ENCODE peak calls at places on chromosomes 1 and 21, in ten cellular contexts. Z is KG1; E is kidney tubule cell; F is fibroblast of mammary gland; H is LoVo; N is stimulated activated CD4-positive, alpha-beta T cell treated with anti-CD3 and anti-CD28 coated beads, TNF-alpha, amount 100 ng/mL, for 24 hours; D is EL; U is NCI-H446 treated with DMSO at 0.1 percent for 48 hours; T is PC-3; C is RCC 7860. X is an unnamed sample.

GRCh38 chr1:70034403-70034802 is 171.0 kb downstream of the LRRC40 start:
- DNase-seq in Z (no peak), E (peak; percentile 47), F (peak; percentile 80), H (peak; percentile 6), N (no peak), D (peak; percentile 71), U (peak; percentile 44), T (peak; percentile 84), C (peak; percentile 34), X (peak; percentile 92)

GRCh38 chr1:203268901-203269653 is 36.2 kb upstream of the BTG2 start:
- DNase-seq in Z (peak; percentile 41), E (peak; percentile 85), F (peak; percentile 75), H (peak; percentile 59), N (no peak), D (peak; percentile 68), U (peak; percentile 69), T (peak; percentile 86), C (peak; percentile 62), X (peak; percentile 88)

GRCh38 chr1:92399076-92399475 is 87.6 kb downstream of the GFI1 start:
- DNase-seq in Z (no peak), E (no peak), F (peak; percentile 6), H (no peak), N (no peak), D (no peak), U (no peak), T (no peak), C (no peak), X (peak; percentile 41)

GRCh38 chr1:41936107-41936506 is 17.4 kb upstream of the HIVEP3 start:
- DNase-seq in Z (no peak), E (peak; percentile 84), F (peak; percentile 74), H (no peak), N (no peak), D (peak; percentile 52), U (no peak), T (peak; percentile 92), C (peak; percentile 44), X (peak; percentile 38)

GRCh38 chr1:245091818-245092637 is 62.8 kb upstream of the KIF26B start:
- DNase-seq in Z (no peak), E (peak; percentile 97), F (peak; percentile 98), H (peak; percentile 30), N (no peak), D (peak; percentile 99), U (no peak), T (peak; percentile 97), C (peak; percentile 96), X (peak; percentile 99)

GRCh38 chr1:155177192-155177917 is 3.7 kb downstream of the TRIM46 start:
- DNase-seq in Z (no peak), E (no peak), F (no peak), H (no peak), N (no peak), D (no peak), U (no peak), T (peak; percentile 66), C (no peak), X (no peak)

GRCh38 chr1:159208460-159208825 is 3.8 kb downstream of the ACKR1 start:
- DNase-seq in Z (no peak), E (no peak), F (no peak), H (no peak), N (no peak), D (no peak), U (no peak), T (no peak), C (no peak), X (no peak)

GRCh38 chr1:53575141-53575947 is 116.1 kb downstream of the DMRTB1 start:
- DNase-seq in Z (no peak), E (no peak), F (no peak), H (no peak), N (no peak), D (no peak), U (no peak), T (no peak), C (no peak), X (no peak)

GRCh38 chr21:21547368-21547953 is 549.3 kb downstream of the NCAM2 start:
- DNase-seq in Z (no peak), E (no peak), F (no peak), H (no peak), N (no peak), D (peak; percentile 13), U (no peak), T (no peak), C (no peak), X (peak; percentile 75)

GRCh38 chr1:170150921-170151320 is 5.2 kb downstream of the NTMT2 start:
- DNase-seq in Z (no peak), E (no peak), F (no peak), H (no peak), N (no peak), D (no peak), U (no peak), T (no peak), C (no peak), X (no peak)

GRCh38 chr1:12464627-12465056 is 153.4 kb downstream of the DHRS3 start:
- DNase-seq in Z (no peak), E (no peak), F (peak; percentile 94), H (no peak), N (no peak), D (peak; percentile 50), U (no peak), T (peak; percentile 95), C (no peak), X (peak; percentile 98)

GRCh38 chr1:155499953-155500621 is 62.5 kb downstream of the ASH1L start:
- DNase-seq in Z (no peak), E (no peak), F (no peak), H (peak; percentile 43), N (no peak), D (peak; percentile 12), U (peak; percentile 67), T (no peak), C (no peak), X (peak; percentile 33)

GRCh38 chr1:233700338-233700737 is 86.4 kb downstream of the KCNK1 start:
- DNase-seq in Z (no peak), E (no peak), F (no peak), H (no peak), N (no peak), D (no peak), U (peak; percentile 93), T (no peak), C (no peak), X (no peak)

GRCh38 chr1:36133484-36133883 is 8.5 kb upstream of the COL8A2 start:
- DNase-seq in Z (no peak), E (peak; percentile 95), F (peak; percentile 96), H (peak; percentile 81), N (no peak), D (peak; percentile 97), U (peak; percentile 81), T (peak; percentile 95), C (peak; percentile 92), X (peak; percentile 67)

GRCh38 chr1:1461721-1462317 is 9.7 kb upstream of the ATAD3B start:
- DNase-seq in Z (no peak), E (peak; percentile 13), F (no peak), H (no peak), N (no peak), D (no peak), U (no peak), T (peak; percentile 37), C (no peak), X (no peak)

GRCh38 chr1:177181631-177182291 is 11.0 kb downstream of the BRINP2 start:
- DNase-seq in Z (peak; percentile 3), E (peak; percentile 59), F (peak; percentile 47), H (peak; percentile 52), N (no peak), D (peak; percentile 51), U (no peak), T (peak; percentile 78), C (peak; percentile 4), X (peak; percentile 50)

GRCh38 chr1:62882705-62883104 is 98.8 kb downstream of the ATG4C start:
- DNase-seq in Z (no peak), E (no peak), F (no peak), H (no peak), N (no peak), D (no peak), U (no peak), T (no peak), C (no peak), X (no peak)

GRCh38 chr1:39081266-39082139 is 55.4 kb downstream of the NDUFS5 start:
- DNase-seq in Z (no peak), E (peak; percentile 22), F (no peak), H (peak; percentile 28), N (no peak), D (peak; percentile 48), U (no peak), T (peak; percentile 30), C (no peak), X (no peak)

GRCh38 chr1:103326595-103326994 is 198.9 kb upstream of the RNPC3 start:
- DNase-seq in Z (no peak), E (no peak), F (no peak), H (no peak), N (no peak), D (no peak), U (no peak), T (no peak), C (no peak), X (no peak)

GRCh38 chr1:24347159-24347931 is 28.2 kb downstream of the GRHL3 start:
- DNase-seq in Z (no peak), E (no peak), F (no peak), H (no peak), N (no peak), D (no peak), U (no peak), T (no peak), C (no peak), X (no peak)

GRCh38 chr21:45819478-45820170 is 161.9 kb upstream of the COL6A1 start:
- DNase-seq in Z (no peak), E (no peak), F (peak; percentile 12), H (no peak), N (no peak), D (no peak), U (no peak), T (no peak), C (no peak), X (no peak)

GRCh38 chr1:110542730-110543129 is 23.8 kb upstream of the KCNA10 start:
- DNase-seq in Z (no peak), E (peak; percentile 38), F (peak; percentile 54), H (peak; percentile 60), N (no peak), D (peak; percentile 32), U (no peak), T (peak; percentile 55), C (peak; percentile 5), X (peak; percentile 65)

GRCh38 chr1:116986531-116987255 is 14.9 kb upstream of the CD101 start:
- DNase-seq in Z (no peak), E (no peak), F (no peak), H (no peak), N (no peak), D (no peak), U (no peak), T (no peak), C (no peak), X (no peak)

GRCh38 chr1:37575692-37576091 is 19.0 kb downstream of the DNALI1 start:
- DNase-seq in Z (no peak), E (no peak), F (peak; percentile 72), H (no peak), N (no peak), D (peak; percentile 47), U (no peak), T (no peak), C (no peak), X (peak; percentile 51)

GRCh38 chr1:113534130-113534817 is 144.0 kb downstream of the MAGI3 start:
- DNase-seq in Z (no peak), E (peak; percentile 76), F (peak; percentile 80), H (no peak), N (no peak), D (peak; percentile 92), U (peak; percentile 86), T (no peak), C (peak; percentile 86), X (peak; percentile 52)

GRCh38 chr1:6028042-6028895 is 17.4 kb upstream of the KCNAB2 start:
- DNase-seq in Z (peak; percentile 69), E (no peak), F (peak; percentile 21), H (no peak), N (peak; percentile 25), D (no peak), U (no peak), T (no peak), C (no peak), X (peak; percentile 19)

GRCh38 chr1:53501065-53502005 is 42.1 kb downstream of the DMRTB1 start:
- DNase-seq in Z (no peak), E (no peak), F (no peak), H (no peak), N (no peak), D (no peak), U (no peak), T (no peak), C (no peak), X (no peak)

GRCh38 chr1:202046227-202046626 is 35.8 kb downstream of the ELF3 start:
- DNase-seq in Z (no peak), E (peak; percentile 62), F (no peak), H (peak; percentile 84), N (no peak), D (no peak), U (no peak), T (peak; percentile 84), C (no peak), X (no peak)

X was measured in choroid plexus epithelial cell.